ENCODE peak calls at places on chromosomes 2 and 18, in nine cellular contexts. One of them, this sample, is unnamed.

GRCh38 chr2:10185046-10185445 is 62.5 kb downstream of the RRM2 start:
- DNase-seq in suprapubic skin: no peak
- DNase-seq in NT2/D1: no peak
- DNase-seq in A549: no peak
- DNase-seq in effector memory CD4-positive, alpha-beta T cell: no peak
- DNase-seq in tibial artery: no peak
- DNase-seq in fibroblast of mammary gland: no peak
- DNase-seq in fibroblast of lung: peak; percentile 58
- DNase-seq in right cardiac atrium: no peak
- DNase-seq in this sample: no peak

GRCh38 chr18:67483237-67483636 is 33.3 kb downstream of the DSEL start:
- DNase-seq in suprapubic skin: no peak
- DNase-seq in NT2/D1: no peak
- DNase-seq in A549: no peak
- DNase-seq in effector memory CD4-positive, alpha-beta T cell: no peak
- DNase-seq in tibial artery: no peak
- DNase-seq in fibroblast of mammary gland: no peak
- DNase-seq in fibroblast of lung: no peak
- DNase-seq in right cardiac atrium: no peak
- DNase-seq in this sample: no peak

GRCh38 chr2:216478151-216478550 is 20.5 kb upstream of the RPL37A start:
- DNase-seq in suprapubic skin: no peak
- DNase-seq in NT2/D1: no peak
- DNase-seq in A549: no peak
- DNase-seq in effector memory CD4-positive, alpha-beta T cell: no peak
- DNase-seq in tibial artery: no peak
- DNase-seq in fibroblast of mammary gland: peak; percentile 70
- DNase-seq in fibroblast of lung: peak; percentile 95
- DNase-seq in right cardiac atrium: no peak
- DNase-seq in this sample: no peak

GRCh38 chr2:52343867-52344266 is 1311.9 kb upstream of the NRXN1 start:
- DNase-seq in suprapubic skin: no peak
- DNase-seq in NT2/D1: no peak
- DNase-seq in A549: no peak
- DNase-seq in effector memory CD4-positive, alpha-beta T cell: no peak
- DNase-seq in tibial artery: no peak
- DNase-seq in fibroblast of mammary gland: no peak
- DNase-seq in fibroblast of lung: no peak
- DNase-seq in right cardiac atrium: no peak
- DNase-seq in this sample: no peak

GRCh38 chr2:124426630-124427029 is 401.5 kb downstream of the CNTNAP5 start:
- DNase-seq in suprapubic skin: no peak
- DNase-seq in NT2/D1: no peak
- DNase-seq in A549: no peak
- DNase-seq in effector memory CD4-positive, alpha-beta T cell: no peak
- DNase-seq in tibial artery: no peak
- DNase-seq in fibroblast of mammary gland: no peak
- DNase-seq in fibroblast of lung: no peak
- DNase-seq in right cardiac atrium: peak; percentile 41
- DNase-seq in this sample: peak; percentile 32

GRCh38 chr2:63792523-63792922 is 49.2 kb upstream of the UGP2 start:
- DNase-seq in suprapubic skin: no peak
- DNase-seq in NT2/D1: no peak
- DNase-seq in A549: peak; percentile 25
- DNase-seq in effector memory CD4-positive, alpha-beta T cell: no peak
- DNase-seq in tibial artery: no peak
- DNase-seq in fibroblast of mammary gland: peak; percentile 97
- DNase-seq in fibroblast of lung: peak; percentile 98
- DNase-seq in right cardiac atrium: no peak
- DNase-seq in this sample: no peak

GRCh38 chr2:239223029-239223329 is 177.8 kb downstream of the HDAC4 start:
- DNase-seq in suprapubic skin: no peak
- DNase-seq in NT2/D1: no peak
- DNase-seq in A549: no peak
- DNase-seq in effector memory CD4-positive, alpha-beta T cell: no peak
- DNase-seq in tibial artery: no peak
- DNase-seq in fibroblast of mammary gland: no peak
- DNase-seq in fibroblast of lung: no peak
- DNase-seq in right cardiac atrium: no peak
- DNase-seq in this sample: no peak

GRCh38 chr2:205889073-205889472 is 196.9 kb downstream of the INO80D start:
- DNase-seq in suprapubic skin: no peak
- DNase-seq in NT2/D1: no peak
- DNase-seq in A549: peak; percentile 13
- DNase-seq in effector memory CD4-positive, alpha-beta T cell: no peak
- DNase-seq in tibial artery: no peak
- DNase-seq in fibroblast of mammary gland: no peak
- DNase-seq in fibroblast of lung: peak; percentile 63
- DNase-seq in right cardiac atrium: no peak
- DNase-seq in this sample: no peak

GRCh38 chr18:70553245-70553960 is 264.6 kb downstream of the SOCS6 start:
- DNase-seq in suprapubic skin: no peak
- DNase-seq in NT2/D1: no peak
- DNase-seq in A549: no peak
- DNase-seq in effector memory CD4-positive, alpha-beta T cell: peak; percentile 1
- DNase-seq in tibial artery: no peak
- DNase-seq in fibroblast of mammary gland: no peak
- DNase-seq in fibroblast of lung: no peak
- DNase-seq in right cardiac atrium: no peak
- DNase-seq in this sample: no peak

GRCh38 chr2:26847663-26848335 is at the start of gene DPYSL5:
- DNase-seq in suprapubic skin: no peak
- DNase-seq in NT2/D1: peak; percentile 83
- DNase-seq in A549: peak; percentile 60
- DNase-seq in effector memory CD4-positive, alpha-beta T cell: no peak
- DNase-seq in tibial artery: no peak
- DNase-seq in fibroblast of mammary gland: no peak
- DNase-seq in fibroblast of lung: no peak
- DNase-seq in right cardiac atrium: no peak
- DNase-seq in this sample: peak; percentile 98

GRCh38 chr2:236343400-236344161 is 79.4 kb upstream of the ASB18 start:
- DNase-seq in suprapubic skin: no peak
- DNase-seq in NT2/D1: peak; percentile 72
- DNase-seq in A549: peak; percentile 79
- DNase-seq in effector memory CD4-positive, alpha-beta T cell: peak; percentile 11
- DNase-seq in tibial artery: peak; percentile 79
- DNase-seq in fibroblast of mammary gland: peak; percentile 75
- DNase-seq in fibroblast of lung: peak; percentile 69
- DNase-seq in right cardiac atrium: no peak
- DNase-seq in this sample: peak; percentile 79

GRCh38 chr18:22467760-22468553 is 50.2 kb upstream of the CTAGE1 start:
- DNase-seq in suprapubic skin: no peak
- DNase-seq in NT2/D1: no peak
- DNase-seq in A549: peak; percentile 88
- DNase-seq in effector memory CD4-positive, alpha-beta T cell: no peak
- DNase-seq in tibial artery: peak; percentile 75
- DNase-seq in fibroblast of mammary gland: peak; percentile 99
- DNase-seq in fibroblast of lung: peak; percentile 99
- DNase-seq in right cardiac atrium: no peak
- DNase-seq in this sample: no peak

GRCh38 chr2:12672711-12673315 is 43.9 kb upstream of the TRIB2 start:
- DNase-seq in suprapubic skin: no peak
- DNase-seq in NT2/D1: no peak
- DNase-seq in A549: no peak
- DNase-seq in effector memory CD4-positive, alpha-beta T cell: no peak
- DNase-seq in tibial artery: no peak
- DNase-seq in fibroblast of mammary gland: no peak
- DNase-seq in fibroblast of lung: no peak
- DNase-seq in right cardiac atrium: no peak
- DNase-seq in this sample: no peak

GRCh38 chr2:173578404-173579092 is 223.9 kb downstream of the CDCA7 start:
- DNase-seq in suprapubic skin: no peak
- DNase-seq in NT2/D1: no peak
- DNase-seq in A549: no peak
- DNase-seq in effector memory CD4-positive, alpha-beta T cell: no peak
- DNase-seq in tibial artery: no peak
- DNase-seq in fibroblast of mammary gland: no peak
- DNase-seq in fibroblast of lung: no peak
- DNase-seq in right cardiac atrium: no peak
- DNase-seq in this sample: no peak

GRCh38 chr2:68379184-68379708 is 14.2 kb downstream of the PLEK start:
- DNase-seq in suprapubic skin: no peak
- DNase-seq in NT2/D1: no peak
- DNase-seq in A549: no peak
- DNase-seq in effector memory CD4-positive, alpha-beta T cell: no peak
- DNase-seq in tibial artery: no peak
- DNase-seq in fibroblast of mammary gland: no peak
- DNase-seq in fibroblast of lung: no peak
- DNase-seq in right cardiac atrium: no peak
- DNase-seq in this sample: no peak

GRCh38 chr2:204743368-204743960 is 198.2 kb downstream of the PARD3B start:
- DNase-seq in suprapubic skin: no peak
- DNase-seq in NT2/D1: no peak
- DNase-seq in A549: no peak
- DNase-seq in effector memory CD4-positive, alpha-beta T cell: no peak
- DNase-seq in tibial artery: no peak
- DNase-seq in fibroblast of mammary gland: no peak
- DNase-seq in fibroblast of lung: no peak
- DNase-seq in right cardiac atrium: no peak
- DNase-seq in this sample: no peak

GRCh38 chr2:63692002-63692606 is 103.3 kb downstream of the MDH1 start:
- DNase-seq in suprapubic skin: no peak
- DNase-seq in NT2/D1: no peak
- DNase-seq in A549: peak; percentile 62
- DNase-seq in effector memory CD4-positive, alpha-beta T cell: no peak
- DNase-seq in tibial artery: no peak
- DNase-seq in fibroblast of mammary gland: peak; percentile 75
- DNase-seq in fibroblast of lung: peak; percentile 36
- DNase-seq in right cardiac atrium: no peak
- DNase-seq in this sample: peak; percentile 37

GRCh38 chr2:159879061-159879604 is 81.1 kb upstream of the CD302 start:
- DNase-seq in suprapubic skin: no peak
- DNase-seq in NT2/D1: no peak
- DNase-seq in A549: no peak
- DNase-seq in effector memory CD4-positive, alpha-beta T cell: no peak
- DNase-seq in tibial artery: no peak
- DNase-seq in fibroblast of mammary gland: peak; percentile 64
- DNase-seq in fibroblast of lung: peak; percentile 68
- DNase-seq in right cardiac atrium: no peak
- DNase-seq in this sample: no peak

GRCh38 chr18:56910967-56911366 is 235.9 kb upstream of the BOD1L2 start:
- DNase-seq in suprapubic skin: no peak
- DNase-seq in NT2/D1: no peak
- DNase-seq in A549: no peak
- DNase-seq in effector memory CD4-positive, alpha-beta T cell: no peak
- DNase-seq in tibial artery: no peak
- DNase-seq in fibroblast of mammary gland: no peak
- DNase-seq in fibroblast of lung: no peak
- DNase-seq in right cardiac atrium: no peak
- DNase-seq in this sample: no peak

GRCh38 chr2:241017228-241017940 is 19.0 kb downstream of the SNED1 start:
- DNase-seq in suprapubic skin: no peak
- DNase-seq in NT2/D1: no peak
- DNase-seq in A549: no peak
- DNase-seq in effector memory CD4-positive, alpha-beta T cell: no peak
- DNase-seq in tibial artery: peak; percentile 15
- DNase-seq in fibroblast of mammary gland: no peak
- DNase-seq in fibroblast of lung: no peak
- DNase-seq in right cardiac atrium: no peak
- DNase-seq in this sample: no peak

GRCh38 chr18:29083545-29083944 is 906.6 kb upstream of the CDH2 start:
- DNase-seq in suprapubic skin: no peak
- DNase-seq in NT2/D1: no peak
- DNase-seq in A549: no peak
- DNase-seq in effector memory CD4-positive, alpha-beta T cell: no peak
- DNase-seq in tibial artery: peak; percentile 20
- DNase-seq in fibroblast of mammary gland: peak; percentile 27
- DNase-seq in fibroblast of lung: no peak
- DNase-seq in right cardiac atrium: no peak
- DNase-seq in this sample: no peak
- H3K4me3 ChIP-seq in suprapubic skin: no peak overlapping the region
- H3K4me3 ChIP-seq in NT2/D1: no peak overlapping the region
- H3K4me3 ChIP-seq in A549: no peak overlapping the region
- H3K4me3 ChIP-seq in effector memory CD4-positive, alpha-beta T cell: no peak overlapping the region
- H3K4me3 ChIP-seq in tibial artery: no peak overlapping the region
- H3K4me3 ChIP-seq in fibroblast of mammary gland: no peak overlapping the region
- H3K4me3 ChIP-seq in fibroblast of lung: no peak overlapping the region
- H3K4me3 ChIP-seq in right cardiac atrium: no peak overlapping the region
- H3K4me3 ChIP-seq in this sample: no peak overlapping the region

DNA sequence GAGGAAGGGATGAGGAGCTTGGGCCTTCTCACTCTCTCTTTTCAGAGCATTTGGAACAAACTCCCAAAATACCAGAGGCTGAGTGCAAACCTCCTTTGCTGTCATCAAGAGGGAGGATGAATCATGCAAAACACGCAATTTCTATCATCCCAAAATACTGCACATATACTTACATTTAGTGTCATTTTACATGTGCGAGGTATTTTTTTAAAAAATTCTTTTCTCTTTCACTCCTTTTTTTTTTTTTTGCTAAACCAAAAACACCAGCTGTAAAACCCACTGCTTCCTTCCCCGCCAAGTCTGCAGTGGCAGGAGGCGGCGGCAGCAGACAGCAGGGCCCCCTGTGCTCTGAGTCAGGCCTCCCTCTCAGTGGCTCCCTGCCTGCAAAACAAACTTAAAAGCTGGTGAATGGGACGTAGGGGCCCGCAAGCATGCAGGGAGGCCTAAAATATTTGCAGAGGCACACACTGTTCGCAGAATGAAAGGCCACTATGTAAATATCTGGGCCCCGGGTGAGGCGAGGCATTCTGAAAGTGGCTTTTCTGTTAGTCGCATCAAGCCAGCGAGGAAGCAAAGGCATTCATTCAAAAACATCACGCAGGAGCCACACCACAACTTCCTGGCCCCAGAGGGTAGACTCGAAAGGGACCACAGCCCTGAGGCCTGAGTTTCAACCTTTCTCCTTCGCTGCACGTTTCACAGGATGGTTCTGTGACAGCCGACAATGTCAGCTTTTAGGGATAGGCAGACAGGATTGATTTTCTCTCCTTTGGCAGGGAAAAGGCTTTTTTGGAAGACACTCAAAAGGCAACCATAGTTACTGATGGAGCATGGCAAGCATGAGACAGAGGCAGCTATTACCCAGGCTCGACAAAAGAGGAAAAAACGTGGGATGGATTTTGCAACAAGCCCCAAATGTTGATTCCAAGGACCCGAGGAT is 73.4 kb downstream of the ACTR2 start:
- DNase-seq in suprapubic skin: no peak
- DNase-seq in NT2/D1: peak; percentile 28
- DNase-seq in A549: peak; percentile 65
- DNase-seq in effector memory CD4-positive, alpha-beta T cell: peak; percentile 50
- DNase-seq in tibial artery: peak; percentile 51
- DNase-seq in fibroblast of mammary gland: peak; percentile 92
- DNase-seq in fibroblast of lung: peak; percentile 92
- DNase-seq in right cardiac atrium: peak; percentile 74
- DNase-seq in this sample: peak; percentile 84
- H3K4me3 ChIP-seq in suprapubic skin: peak overlapping the region; percentile 14
- H3K4me3 ChIP-seq in NT2/D1: no peak overlapping the region
- H3K4me3 ChIP-seq in A549: no peak overlapping the region
- H3K4me3 ChIP-seq in effector memory CD4-positive, alpha-beta T cell: peak overlapping the region; percentile 35
- H3K4me3 ChIP-seq in tibial artery: peak overlapping the region; percentile 13
- H3K4me3 ChIP-seq in fibroblast of mammary gland: peak overlapping the region; percentile 6
- H3K4me3 ChIP-seq in fibroblast of lung: peak overlapping the region; percentile 6
- H3K4me3 ChIP-seq in right cardiac atrium: no peak overlapping the region
- H3K4me3 ChIP-seq in this sample: no peak overlapping the region

GRCh38 chr2:177545981-177546600 is 153.5 kb downstream of the AGPS start:
- DNase-seq in suprapubic skin: no peak
- DNase-seq in NT2/D1: no peak
- DNase-seq in A549: no peak
- DNase-seq in effector memory CD4-positive, alpha-beta T cell: no peak
- DNase-seq in tibial artery: no peak
- DNase-seq in fibroblast of mammary gland: no peak
- DNase-seq in fibroblast of lung: no peak
- DNase-seq in right cardiac atrium: no peak
- DNase-seq in this sample: no peak
- H3K4me3 ChIP-seq in suprapubic skin: no peak overlapping the region
- H3K4me3 ChIP-seq in NT2/D1: no peak overlapping the region
- H3K4me3 ChIP-seq in A549: no peak overlapping the region
- H3K4me3 ChIP-seq in effector memory CD4-positive, alpha-beta T cell: no peak overlapping the region
- H3K4me3 ChIP-seq in tibial artery: no peak overlapping the region
- H3K4me3 ChIP-seq in fibroblast of mammary gland: no peak overlapping the region
- H3K4me3 ChIP-seq in fibroblast of lung: no peak overlapping the region
- H3K4me3 ChIP-seq in right cardiac atrium: no peak overlapping the region
- H3K4me3 ChIP-seq in this sample: no peak overlapping the region

GRCh38 chr2:182952741-182953450 is 85.4 kb downstream of the NCKAP1 start:
- DNase-seq in suprapubic skin: no peak
- DNase-seq in NT2/D1: no peak
- DNase-seq in A549: no peak
- DNase-seq in effector memory CD4-positive, alpha-beta T cell: no peak
- DNase-seq in tibial artery: no peak
- DNase-seq in fibroblast of mammary gland: peak; percentile 36
- DNase-seq in fibroblast of lung: peak; percentile 77
- DNase-seq in right cardiac atrium: no peak
- DNase-seq in this sample: no peak
- H3K4me3 ChIP-seq in suprapubic skin: no peak overlapping the region
- H3K4me3 ChIP-seq in NT2/D1: no peak overlapping the region
- H3K4me3 ChIP-seq in A549: no peak overlapping the region
- H3K4me3 ChIP-seq in effector memory CD4-positive, alpha-beta T cell: no peak overlapping the region
- H3K4me3 ChIP-seq in tibial artery: no peak overlapping the region
- H3K4me3 ChIP-seq in fibroblast of mammary gland: no peak overlapping the region
- H3K4me3 ChIP-seq in fibroblast of lung: no peak overlapping the region
- H3K4me3 ChIP-seq in right cardiac atrium: no peak overlapping the region
- H3K4me3 ChIP-seq in this sample: no peak overlapping the region